ENCODE peak calls at places on chromosomes 4 and X, in ten cellular contexts. Q is stomach, Y is GM12891, U is lower leg skin, D is upper lobe of left lung, I is suprapubic skin, J is thyroid gland, A is ovary, T is H54, X is A549. S is an unnamed sample.
A peak's percentile ranks its signal among the peaks of the same experiment; 100 is the strongest.

GRCh38 chr4:3663791-3664190 is 102.4 kb upstream of the ADRA2C start:
- DNase-seq in Q (no peak), Y (no peak), U (no peak), D (no peak), I (no peak), J (no peak), A (no peak), T (no peak), X (no peak), S (no peak)

GRCh38 chr4:88033309-88033708 is 25.9 kb downstream of the PKD2 start:
- DNase-seq in Q (peak; percentile 31), Y (peak; percentile 28), U (peak; percentile 40), D (no peak), I (no peak), J (peak; percentile 27), A (peak; percentile 51), T (no peak), X (peak; percentile 23), S (peak; percentile 61)

GRCh38 chr4:122686709-122687108 is 45.8 kb upstream of the BBS12 start:
- DNase-seq in Q (no peak), Y (no peak), U (no peak), D (no peak), I (no peak), J (no peak), A (no peak), T (no peak), X (no peak), S (no peak)

GRCh38 chr4:19725130-19725529 is 526.6 kb upstream of the SLIT2 start:
- DNase-seq in Q (no peak), Y (no peak), U (no peak), D (no peak), I (no peak), J (no peak), A (no peak), T (no peak), X (no peak), S (no peak)

GRCh38 chr4:2937146-2937857 is 25.9 kb downstream of the NOP14 start:
- DNase-seq in Q (peak; percentile 67), Y (no peak), U (no peak), D (peak; percentile 93), I (peak; percentile 72), J (no peak), A (peak; percentile 31), T (no peak), X (no peak), S (no peak)

GRCh38 chr4:112140536-112140935 is 4.7 kb upstream of the FAM241A start:
- DNase-seq in Q (no peak), Y (no peak), U (no peak), D (no peak), I (no peak), J (no peak), A (no peak), T (no peak), X (no peak), S (no peak)

GRCh38 chrX:8987672-8988250 is 46.2 kb downstream of the FAM9B start:
- DNase-seq in Q (no peak), Y (no peak), U (no peak), D (no peak), I (no peak), J (no peak), A (no peak), T (no peak), X (no peak), S (peak; percentile 38)

GRCh38 chr4:127055349-127055748 is 577.4 kb upstream of the INTU start:
- DNase-seq in Q (no peak), Y (no peak), U (no peak), D (no peak), I (no peak), J (peak; percentile 94), A (no peak), T (no peak), X (no peak), S (no peak)

GRCh38 chr4:159267023-159267939 is 164.4 kb downstream of the RAPGEF2 start:
- DNase-seq in Q (no peak), Y (no peak), U (no peak), D (no peak), I (no peak), J (no peak), A (no peak), T (no peak), X (no peak), S (no peak)

GRCh38 chrX:151178746-151179145 is 2.4 kb downstream of the GPR50 start:
- DNase-seq in Q (no peak), Y (no peak), U (no peak), D (no peak), I (no peak), J (no peak), A (no peak), T (no peak), X (no peak), S (no peak)

GRCh38 chrX:106249706-106250379 is 81.7 kb downstream of the PWWP3B start:
- DNase-seq in Q (no peak), Y (no peak), U (no peak), D (no peak), I (no peak), J (peak; percentile 65), A (peak; percentile 50), T (no peak), X (no peak), S (no peak)

GRCh38 chr4:13762126-13762525 is 134.6 kb upstream of the BOD1L1 start:
- DNase-seq in Q (no peak), Y (no peak), U (no peak), D (no peak), I (no peak), J (no peak), A (no peak), T (no peak), X (no peak), S (no peak)

GRCh38 chr4:86036729-86037128 is 323.1 kb downstream of the MAPK10 start:
- DNase-seq in Q (no peak), Y (no peak), U (no peak), D (no peak), I (no peak), J (no peak), A (no peak), T (no peak), X (no peak), S (no peak)

GRCh38 chr4:6768539-6768905 is 14.0 kb upstream of the KIAA0232 start:
- DNase-seq in Q (no peak), Y (no peak), U (no peak), D (peak; percentile 46), I (no peak), J (no peak), A (no peak), T (no peak), X (no peak), S (no peak)

GRCh38 chr4:25842229-25842840 is 20.5 kb downstream of the SEL1L3 start:
- DNase-seq in Q (no peak), Y (no peak), U (no peak), D (no peak), I (no peak), J (no peak), A (no peak), T (no peak), X (no peak), S (peak; percentile 70)

GRCh38 chr4:74793757-74794340 is 474 bp downstream of the BTC start:
- DNase-seq in Q (peak; percentile 84), Y (peak; percentile 14), U (peak; percentile 14), D (peak; percentile 79), I (peak; percentile 60), J (peak; percentile 88), A (peak; percentile 14), T (peak; percentile 4), X (peak; percentile 37), S (peak; percentile 89)
- TF ChIP-seq POLR2A in Q (peak; percentile 14), Y (no peak), U (no peak), D (peak; percentile 18), I (no peak), J (no peak), A (no peak), T (no peak), X (no peak), S (peak; percentile 62)

DNA sequence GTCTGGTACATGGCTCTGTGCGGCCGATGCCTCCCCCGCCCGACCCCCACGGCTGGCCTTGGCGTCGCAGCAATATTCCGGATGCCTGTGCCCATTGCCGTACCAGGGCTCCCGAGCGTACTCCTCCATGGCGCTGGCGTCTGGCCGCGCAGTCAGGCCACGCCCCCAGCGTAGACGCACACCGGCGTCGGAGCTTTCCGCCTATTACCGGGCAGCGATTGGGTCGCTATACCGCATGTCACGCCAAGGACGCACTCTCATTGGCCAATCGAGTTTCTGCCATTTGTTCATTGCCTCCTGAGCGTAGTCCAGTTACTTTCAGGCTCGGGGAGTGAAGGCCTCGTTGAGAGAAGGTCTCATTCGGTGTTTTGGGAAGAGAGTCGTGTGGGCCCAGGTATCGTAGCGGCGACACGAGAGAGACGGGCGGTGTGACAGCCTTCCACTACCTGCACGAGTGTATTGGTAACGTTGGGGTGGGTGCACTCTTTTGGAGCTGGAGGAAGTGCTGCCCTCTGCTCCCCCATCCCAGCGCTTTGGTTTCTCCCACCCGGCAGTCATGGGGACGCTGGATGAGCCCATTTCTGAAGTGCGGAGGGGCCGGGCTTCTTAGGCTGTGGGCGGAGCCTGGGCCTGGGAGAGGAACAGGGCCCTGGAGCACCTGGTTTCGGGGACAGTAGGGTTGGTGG is at the start of the genes PQBP1 and TIMM17B:
- DNase-seq in Q (peak; percentile 89), Y (peak; percentile 66), U (peak; percentile 91), D (peak; percentile 90), I (peak; percentile 92), J (peak; percentile 90), A (peak; percentile 91), T (peak; percentile 46), X (peak; percentile 89), S (peak; percentile 95)
- TF ChIP-seq POLR2A in Q (no peak), Y (peak; percentile 90), U (peak; percentile 12), D (peak; percentile 71), I (peak; percentile 66), J (no peak), A (peak; percentile 86), T (peak; percentile 79), X (peak; percentile 80), S (peak; percentile 65)

GRCh38 chr4:140098481-140099132 is 55.4 kb downstream of the MAML3 start:
- DNase-seq in Q (no peak), Y (no peak), U (no peak), D (no peak), I (no peak), J (no peak), A (no peak), T (no peak), X (no peak), S (no peak)
- TF ChIP-seq POLR2A in Q (no peak), Y (no peak), U (no peak), D (no peak), I (no peak), J (no peak), A (no peak), T (no peak), X (no peak), S (no peak)

GRCh38 chr4:8140915-8141314 is 17.7 kb downstream of the ABLIM2 start:
- DNase-seq in Q (no peak), Y (no peak), U (no peak), D (no peak), I (no peak), J (no peak), A (no peak), T (no peak), X (no peak), S (no peak)
- TF ChIP-seq POLR2A in Q (no peak), Y (no peak), U (no peak), D (no peak), I (no peak), J (no peak), A (no peak), T (no peak), X (no peak), S (no peak)